ENCODE peak calls at places on chromosomes 5 and 9, in eight cellular contexts. C, N, U, X, K, Z, G and R are unnamed samples.

GRCh38 chr5:35644543-35644942 is 26.9 kb downstream of the SPEF2 start:
- DNase-seq in K (no peak), G (no peak), Z (no peak), U (no peak), X (no peak), N (no peak), C (no peak), R (no peak)

GRCh38 chr9:133378408-133378962 is 2.3 kb downstream of the STKLD1 start:
- DNase-seq in U (no peak), K (no peak), X (no peak), C (no peak), Z (no peak), N (no peak), G (no peak), R (no peak)

GRCh38 chr9:105286098-105286497 is 41.6 kb downstream of the SLC44A1 start:
- DNase-seq in K (no peak), Z (no peak), G (no peak), C (no peak), U (no peak), N (no peak), X (no peak), R (no peak)

GRCh38 chr5:66174338-66174737 is 30.2 kb downstream of the SREK1 start:
- DNase-seq in N (no peak), C (no peak), K (peak; percentile 58), Z (no peak), U (peak; percentile 18), X (no peak), G (no peak), R (peak; percentile 20)

GRCh38 chr5:55568629-55569512 is 34.1 kb upstream of the PLPP1 start:
- DNase-seq in N (no peak), X (no peak), Z (no peak), G (no peak), U (no peak), C (no peak), K (no peak), R (no peak)

GRCh38 chr9:70475211-70475610 is 60.8 kb upstream of the KLF9 start:
- DNase-seq in X (no peak), N (no peak), C (no peak), Z (no peak), U (peak; percentile 68), G (no peak), K (no peak), R (no peak)

GRCh38 chr5:154221371-154221896 is 30.9 kb downstream of the GALNT10 start:
- DNase-seq in Z (no peak), K (peak; percentile 74), N (no peak), G (no peak), U (peak; percentile 97), C (peak; percentile 53), X (peak; percentile 52), R (peak; percentile 82)

GRCh38 chr9:70802206-70802605 is 319.2 kb downstream of the TRPM3 start:
- DNase-seq in X (no peak), C (no peak), G (no peak), N (no peak), K (peak; percentile 22), Z (no peak), U (no peak), R (peak; percentile 75)

GRCh38 chr9:86281577-86282076 is 711 bp downstream of the ISCA1 start:
- DNase-seq in X (no peak), C (no peak), K (peak; percentile 42), G (no peak), N (no peak), U (no peak), Z (peak; percentile 21), R (peak; percentile 38)

GRCh38 chr5:83472508-83473343 is 1.2 kb downstream of the VCAN start:
- DNase-seq in Z (peak; percentile 38), K (peak; percentile 24), G (peak; percentile 21), N (no peak), C (peak; percentile 61), U (peak; percentile 37), X (no peak), R (peak; percentile 16)

GRCh38 chr5:148840531-148840930 is 14.1 kb downstream of the ADRB2 start:
- DNase-seq in C (no peak), K (peak; percentile 41), Z (no peak), G (no peak), U (no peak), N (no peak), X (no peak), R (no peak)

GRCh38 chr9:69637801-69638200 is 34.4 kb downstream of the APBA1 start:
- DNase-seq in Z (no peak), N (no peak), G (no peak), U (peak; percentile 51), X (no peak), C (no peak), K (peak; percentile 58), R (peak; percentile 85)

GRCh38 chr5:136159457-136159856 is 26.8 kb downstream of the SMAD5 start:
- DNase-seq in U (no peak), C (no peak), K (no peak), X (no peak), N (no peak), G (no peak), Z (no peak), R (no peak)

GRCh38 chr9:117938086-117938485 is 233.9 kb downstream of the TLR4 start:
- DNase-seq in N (no peak), G (no peak), K (no peak), U (peak; percentile 26), C (no peak), Z (no peak), X (no peak), R (no peak)

GRCh38 chr5:135441919-135442318 is 5.2 kb downstream of the DCANP1 start:
- DNase-seq in X (no peak), K (no peak), Z (no peak), C (no peak), N (no peak), G (no peak), U (no peak), R (no peak)

GRCh38 chr9:136623849-136624183 is 38.9 kb upstream of the EGFL7 start:
- DNase-seq in G (no peak), Z (no peak), X (no peak), N (no peak), K (no peak), C (no peak), U (no peak), R (no peak)